ENCODE peak calls at places on chromosomes 4 and X, in six cellular contexts. W, T, O, H, R and E are unnamed samples.

GRCh38 chrX:74451450-74452198 is 30.3 kb downstream of the SLC16A2 start:
- DNase-seq in O (no peak), T (no peak), R (no peak), H (no peak), W (no peak), E (no peak)

GRCh38 chr4:178244785-178245184 is 802.5 kb upstream of the AGA start:
- DNase-seq in T (no peak), W (no peak), H (no peak), R (no peak), O (no peak), E (no peak)

GRCh38 chr4:97720869-97721432 is 422.3 kb downstream of the STPG2 start:
- DNase-seq in R (peak), T (peak), O (no peak), W (no peak), H (no peak), E (peak)

GRCh38 chrX:7972586-7972985 is 45.4 kb upstream of the PNPLA4 start:
- DNase-seq in O (no peak), W (no peak), R (no peak), T (no peak), H (no peak), E (no peak)

GRCh38 chrX:53156207-53156596 is 62.3 kb downstream of the KANTR start:
- DNase-seq in R (no peak), T (no peak), W (no peak), H (no peak), O (no peak), E (no peak)

GRCh38 chr4:155629831-155630425 is 36.7 kb upstream of the GUCY1A1 start:
- DNase-seq in W (no peak), H (no peak), O (no peak), R (no peak), T (no peak), E (no peak)

GRCh38 chrX:1453951-1454785 is 1.5 kb upstream of the ASMTL start:
- DNase-seq in T (peak), O (peak), H (peak), W (peak), R (peak), E (peak)

GRCh38 chr4:180767330-180767729 is 1475.9 kb upstream of the TENM3 start:
- DNase-seq in T (no peak), R (no peak), W (no peak), H (no peak), O (no peak), E (no peak)

GRCh38 chr4:7173821-7174220 is 18.5 kb upstream of the SORCS2 start:
- DNase-seq in W (no peak), T (no peak), R (peak), H (no peak), O (no peak), E (no peak)

GRCh38 chr4:138223191-138223910 is 18.8 kb downstream of the SLC7A11 start:
- DNase-seq in O (no peak), T (no peak), R (no peak), W (peak), H (no peak), E (no peak)

GRCh38 chr4:8860096-8860891 is 11.3 kb downstream of the HMX1 start:
- DNase-seq in W (no peak), T (no peak), O (no peak), R (no peak), H (peak), E (no peak)

GRCh38 chrX:67780694-67781109 is 236.9 kb downstream of the AR start:
- DNase-seq in H (no peak), R (peak), O (peak), T (peak), W (no peak), E (peak)

GRCh38 chrX:42778096-42778495 is at the start of gene PPP1R2C:
- DNase-seq in W (no peak), T (no peak), H (no peak), O (no peak), R (no peak), E (no peak)

GRCh38 chr4:188660796-188661195 is 521.6 kb downstream of the TRIML1 start:
- DNase-seq in O (no peak), T (no peak), W (no peak), R (no peak), H (no peak), E (no peak)

GRCh38 chr4:139858436-139859225 is 193.0 kb downstream of the MGST2 start:
- DNase-seq in T (no peak), O (no peak), W (no peak), R (peak), H (no peak), E (no peak)

GRCh38 chr4:168651374-168651773 is 154.5 kb downstream of the PALLD start:
- DNase-seq in W (no peak), H (no peak), R (peak), O (no peak), T (peak), E (peak)

GRCh38 chr4:52704133-52704532 is 45.0 kb upstream of the USP46 start:
- DNase-seq in O (no peak), R (no peak), H (no peak), T (no peak), W (no peak), E (no peak)

GRCh38 chr4:76951333-76952033 is 1.9 kb downstream of the SEPTIN11 start:
- DNase-seq in H (no peak), T (no peak), W (no peak), O (no peak), R (peak), E (peak)

GRCh38 chr4:29224911-29225310 is 1495.3 kb upstream of the PCDH7 start:
- DNase-seq in O (no peak), R (no peak), W (no peak), T (no peak), H (no peak), E (no peak)

GRCh38 chrX:69146739-69147138 is 18.5 kb downstream of the PJA1 start:
- DNase-seq in R (no peak), H (no peak), O (no peak), W (no peak), T (no peak), E (no peak)

GRCh38 chr4:186676531-186677158 is 47.0 kb downstream of the FAT1 start:
- DNase-seq in T (peak), R (peak), H (no peak), W (no peak), O (peak), E (peak)

GRCh38 chr4:183171484-183172267 is 72.6 kb downstream of the WWC2 start:
- DNase-seq in H (no peak), R (peak), T (peak), W (no peak), O (no peak), E (no peak)

GRCh38 chr4:15888515-15888914 is 50.0 kb downstream of the FGFBP1 start:
- DNase-seq in T (no peak), W (no peak), H (no peak), R (peak), O (peak), E (peak)

GRCh38 chr4:26345541-26345940 is 24.7 kb downstream of the RBPJ start:
- DNase-seq in W (no peak), T (no peak), H (no peak), R (no peak), O (no peak), E (no peak)

GRCh38 chrX:20362268-20363002 is 95.7 kb upstream of the RPS6KA3 start:
- DNase-seq in H (no peak), R (peak), W (no peak), O (peak), T (peak), E (peak)

GRCh38 chr4:120443111-120443510 is 376.5 kb upstream of the MAD2L1 start:
- DNase-seq in R (no peak), W (no peak), O (no peak), T (no peak), H (no peak), E (no peak)

GRCh38 chr4:105471566-105472176 is 2.2 kb downstream of the PPA2 start:
- DNase-seq in W (peak), R (peak), H (peak), O (peak), T (peak), E (peak)

GRCh38 chr4:21002976-21003375 is 302.7 kb downstream of the PACRGL start:
- DNase-seq in W (no peak), R (no peak), T (no peak), H (no peak), O (no peak), E (no peak)

DNA sequence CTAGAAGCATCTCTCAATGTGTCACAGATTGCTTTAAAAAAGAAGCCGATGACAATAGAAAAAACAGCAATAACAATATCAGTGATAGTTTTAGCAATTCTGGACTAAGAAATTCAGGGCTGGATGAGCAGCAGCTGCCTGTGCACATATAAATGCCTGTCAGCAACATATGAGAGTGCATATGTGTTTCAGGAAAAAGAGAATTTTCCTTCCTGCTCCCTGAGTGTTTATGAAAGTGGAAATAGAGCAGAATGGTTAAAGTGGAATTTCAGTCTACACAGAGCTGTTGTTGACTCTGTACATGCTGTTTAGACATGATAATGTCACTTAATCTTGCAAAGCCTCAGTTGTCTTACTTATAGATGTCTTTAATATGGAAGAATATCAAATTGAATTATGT is 164.4 kb upstream of the PCDH7 start:
- DNase-seq in R (no peak), W (no peak), T (no peak), H (no peak), O (no peak), E (no peak)
- H3K4me2 ChIP-seq in R (no peak), W (no peak), T (no peak), H (no peak), O (no peak), E (no peak)

GRCh38 chr4:1202526-1203378 is 30.4 kb upstream of the SPON2 start:
- DNase-seq in T (no peak), W (no peak), H (no peak), R (no peak), O (no peak), E (no peak)

GRCh38 chr4:1200425-1201035 is 28.1 kb upstream of the SPON2 start:
- DNase-seq in R (peak), W (no peak), O (no peak), T (no peak), H (no peak), E (peak)

GRCh38 chr4:1199556-1200331 is 27.4 kb upstream of the SPON2 start:
- DNase-seq in R (no peak), O (no peak), T (no peak), W (no peak), H (no peak), E (no peak)

GRCh38 chr4:1204286-1204827 is 32.0 kb upstream of the SPON2 start:
- DNase-seq in W (no peak), T (no peak), H (peak), O (no peak), R (no peak), E (no peak)

DNA sequence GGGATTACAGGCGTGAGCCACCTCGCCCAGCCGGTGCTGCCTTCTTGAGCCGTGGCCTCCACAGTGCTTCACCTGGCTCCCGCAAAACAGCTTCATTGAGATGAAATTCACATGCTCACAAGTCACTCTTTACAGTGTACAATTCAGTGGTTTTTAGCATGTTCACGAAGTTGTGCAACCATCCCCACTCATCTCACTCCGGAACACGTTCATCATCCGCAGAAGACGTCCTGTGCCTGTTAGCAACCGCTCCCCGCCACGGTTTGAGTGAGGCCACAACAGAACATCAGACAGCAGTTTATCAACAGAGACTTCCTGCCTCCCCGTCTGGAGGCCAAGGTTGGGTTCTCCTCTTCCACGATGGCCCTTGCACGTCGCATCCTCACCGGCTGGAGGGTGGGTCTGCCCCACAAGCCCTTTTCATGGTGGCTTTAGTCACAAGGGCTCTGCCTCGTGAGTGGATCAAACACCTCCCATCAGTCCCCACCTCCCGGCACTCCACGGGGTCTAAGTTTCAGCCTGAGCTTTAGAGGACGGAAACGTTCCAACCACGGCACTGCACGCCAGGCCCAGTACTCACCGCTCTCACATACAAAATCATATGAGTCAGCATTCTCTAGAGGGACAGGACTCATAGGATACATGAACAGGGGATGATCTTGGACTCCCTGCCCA is 29.6 kb upstream of the SPON2 start:
- DNase-seq in T (no peak), R (peak), W (no peak), H (no peak), O (no peak), E (peak)
- H3K4me3 ChIP-seq in T (no peak), R (no peak), W (no peak), H (no peak), O (no peak), E (no peak)

GRCh38 chr4:41517747-41518146 is 20.2 kb upstream of the LIMCH1 start:
- DNase-seq in H (no peak), R (no peak), O (no peak), W (no peak), T (no peak), E (no peak)
- H3K27ac ChIP-seq in H (no peak), R (no peak), O (no peak), W (no peak), T (no peak), E (no peak)

DNA sequence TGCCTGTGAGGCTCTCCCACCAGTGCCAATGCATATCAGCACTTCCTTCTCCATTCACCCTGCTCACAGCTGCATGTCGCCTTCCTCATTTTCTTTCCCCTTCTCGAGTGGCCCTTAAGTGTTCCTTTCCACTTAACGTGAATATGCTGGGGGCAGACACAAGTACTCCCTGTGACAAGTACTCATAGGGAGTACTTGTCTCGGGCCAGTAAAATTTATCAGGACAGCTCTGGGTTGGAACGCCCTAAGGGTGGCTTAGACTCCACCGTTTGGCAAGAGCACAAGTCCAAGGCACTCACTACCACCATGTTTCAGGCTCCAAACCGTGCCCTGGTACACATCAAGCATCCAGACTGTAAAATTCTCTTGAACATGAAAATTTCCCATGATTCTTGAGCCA is 3.9 kb upstream of the LDOC1 start:
- DNase-seq in H (no peak), T (no peak), W (no peak), R (no peak), O (no peak), E (no peak)
- H3K4me2 ChIP-seq in H (no peak), T (no peak), W (no peak), R (no peak), O (no peak), E (no peak)

DNA sequence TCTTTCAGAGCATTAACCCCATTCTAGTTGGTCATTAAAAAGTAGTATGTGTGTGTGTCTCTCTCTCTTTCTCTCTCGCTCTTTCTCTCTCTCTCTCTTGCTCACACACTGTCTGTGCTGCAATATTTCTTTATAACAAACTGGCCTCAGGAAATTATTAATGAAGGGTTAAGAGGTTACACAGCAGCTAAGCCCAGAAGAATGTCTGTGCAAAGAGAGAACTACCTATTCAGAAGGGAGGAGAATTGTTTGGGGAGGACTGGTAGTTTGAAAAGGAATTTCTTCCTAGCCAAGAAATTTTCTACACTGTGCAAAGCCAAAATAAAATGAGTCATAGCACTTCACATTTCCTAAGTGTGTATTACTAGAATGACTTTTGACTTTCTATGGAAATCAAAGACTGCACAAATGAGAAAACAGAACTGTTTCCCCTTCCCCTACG is 22.2 kb downstream of the PDGFC start:
- DNase-seq in O (no peak), R (peak), W (no peak), T (peak), H (no peak), E (peak)
- H3K4me3 ChIP-seq in O (no peak), R (no peak), W (no peak), T (peak), H (no peak), E (peak)

GRCh38 chr4:152708361-152708760 is 28.6 kb upstream of the TMEM154 start:
- DNase-seq in W (no peak), T (peak), H (no peak), R (no peak), O (no peak), E (no peak)

GRCh38 chr4:152707632-152708031 is 27.8 kb upstream of the TMEM154 start:
- DNase-seq in R (no peak), H (no peak), W (no peak), O (no peak), T (no peak), E (no peak)

GRCh38 chr4:152709675-152710438 is 30.1 kb upstream of the TMEM154 start:
- DNase-seq in H (no peak), R (peak), T (peak), W (no peak), O (peak), E (peak)

GRCh38 chr4:152705918-152706317 is 26.1 kb upstream of the TMEM154 start:
- DNase-seq in T (no peak), H (no peak), W (no peak), R (no peak), O (no peak), E (no peak)

DNA sequence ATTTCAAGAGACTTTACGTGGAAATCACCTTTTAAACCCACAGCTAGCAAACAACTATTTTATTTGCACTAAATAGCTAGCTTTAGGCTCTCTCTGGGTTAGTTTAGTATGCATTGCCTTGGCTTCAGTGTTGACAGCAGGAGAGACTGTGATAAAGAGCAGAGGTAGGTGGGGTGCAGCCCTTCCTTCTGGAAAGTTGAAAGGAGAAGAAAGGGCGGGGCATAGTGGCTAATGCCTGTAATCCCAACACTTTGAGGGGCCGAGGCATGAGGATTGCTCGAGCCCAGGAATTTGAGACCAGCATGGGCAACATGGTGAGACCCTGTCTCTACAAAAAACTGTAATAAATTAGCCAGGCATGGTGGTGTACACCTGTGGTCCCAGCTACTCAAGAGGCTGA is 29.0 kb upstream of the TMEM154 start:
- DNase-seq in W (no peak), H (no peak), T (no peak), O (no peak), R (no peak), E (no peak)
- H3K27ac ChIP-seq in W (no peak), H (no peak), T (peak), O (peak), R (no peak), E (no peak)

GRCh38 chr4:122873752-122874151 is 47.1 kb downstream of the FGF2 start:
- DNase-seq in H (no peak), R (peak), W (no peak), O (no peak), T (peak), E (peak)
- H3K4me2 ChIP-seq in H (no peak), R (peak), W (no peak), O (no peak), T (peak), E (peak)

GRCh38 chrX:87518504-87518903 is 902 bp downstream of the KLHL4 start:
- DNase-seq in W (no peak), H (no peak), O (no peak), T (peak), R (peak), E (peak)

GRCh38 chrX:87517571-87518141 is at the start of gene KLHL4:
- DNase-seq in O (no peak), R (peak), T (peak), W (peak), H (peak), E (peak)

GRCh38 chrX:87516716-87517115 is 886 bp upstream of the KLHL4 start:
- DNase-seq in H (no peak), W (no peak), T (peak), R (peak), O (no peak), E (peak)
- H3K4me3 ChIP-seq in H (no peak), W (no peak), T (peak), R (no peak), O (no peak), E (no peak)